ENCODE peak calls at places on chromosomes 3 and 15, in four cellular contexts. Y is K562, S is GM12878, X is SK-N-SH. N is an unnamed sample.

GRCh38 chr3:167895684-167896083 is 160.2 kb downstream of the SERPINI1 start:
- DNase-seq in X (no peak), Y (no peak), S (no peak), N (peak; percentile 20)

GRCh38 chr3:165852710-165853109 is 15.5 kb upstream of the BCHE start:
- DNase-seq in Y (no peak), S (no peak), X (no peak), N (no peak)

GRCh38 chr3:184924547-184924946 is 112.6 kb downstream of the VPS8 start:
- DNase-seq in Y (no peak), X (no peak), S (no peak), N (no peak)

GRCh38 chr3:52444860-52445793 is at the start of gene SEMA3G:
- DNase-seq in X (peak; percentile 84), Y (peak; percentile 71), S (no peak), N (peak; percentile 83)

GRCh38 chr3:58038675-58039302 is 30.6 kb downstream of the FLNB start:
- DNase-seq in X (no peak), Y (no peak), S (no peak), N (no peak)

GRCh38 chr3:124552224-124552623 is 178.0 kb upstream of the UMPS start:
- DNase-seq in S (no peak), X (no peak), Y (no peak), N (no peak)

GRCh38 chr3:3429841-3430240 is 250.3 kb upstream of the CRBN start:
- DNase-seq in X (no peak), Y (no peak), S (no peak), N (no peak)

GRCh38 chr3:63047068-63047467 is 171.9 kb upstream of the CADPS start:
- DNase-seq in Y (no peak), S (no peak), X (no peak), N (no peak)

GRCh38 chr15:85620321-85621044 is 174.2 kb downstream of the KLHL25 start:
- DNase-seq in X (no peak), S (no peak), Y (no peak), N (no peak)

GRCh38 chr3:179113903-179114302 is 34.3 kb upstream of the PIK3CA start:
- DNase-seq in X (no peak), Y (no peak), S (no peak), N (no peak)

GRCh38 chr15:39942101-39942752 is 8.3 kb downstream of the EIF2AK4 start:
- DNase-seq in S (no peak), X (no peak), Y (no peak), N (no peak)

GRCh38 chr3:99330281-99330680 is 308.1 kb upstream of the COL8A1 start:
- DNase-seq in X (no peak), S (no peak), Y (no peak), N (no peak)

GRCh38 chr15:95698971-95699370 is 631.5 kb upstream of the NR2F2 start:
- DNase-seq in S (no peak), X (no peak), Y (no peak), N (no peak)

GRCh38 chr15:91711384-91712082 is 142.0 kb upstream of the SLCO3A1 start:
- DNase-seq in S (no peak), X (no peak), Y (no peak), N (no peak)

GRCh38 chr3:10531031-10531430 is 25.6 kb upstream of the ATP2B2 start:
- DNase-seq in S (no peak), Y (no peak), X (no peak), N (no peak)

GRCh38 chr3:194843543-194843942 is 157.9 kb downstream of the FAM43A start:
- DNase-seq in Y (no peak), X (no peak), S (no peak), N (no peak)

GRCh38 chr3:9906480-9906879 is 3.8 kb downstream of the IL17RE start:
- DNase-seq in X (no peak), Y (no peak), S (no peak), N (no peak)

GRCh38 chr3:187955076-187955952 is 198.6 kb upstream of the LPP start:
- DNase-seq in X (no peak), S (no peak), Y (no peak), N (no peak)

GRCh38 chr3:169662215-169663070 is 1.1 kb downstream of the MECOM start:
- DNase-seq in X (peak; percentile 91), S (no peak), Y (peak; percentile 72), N (peak; percentile 90)

GRCh38 chr15:25784876-25785642 is 78.1 kb downstream of the ATP10A start:
- DNase-seq in S (no peak), Y (no peak), X (no peak), N (no peak)

DNA sequence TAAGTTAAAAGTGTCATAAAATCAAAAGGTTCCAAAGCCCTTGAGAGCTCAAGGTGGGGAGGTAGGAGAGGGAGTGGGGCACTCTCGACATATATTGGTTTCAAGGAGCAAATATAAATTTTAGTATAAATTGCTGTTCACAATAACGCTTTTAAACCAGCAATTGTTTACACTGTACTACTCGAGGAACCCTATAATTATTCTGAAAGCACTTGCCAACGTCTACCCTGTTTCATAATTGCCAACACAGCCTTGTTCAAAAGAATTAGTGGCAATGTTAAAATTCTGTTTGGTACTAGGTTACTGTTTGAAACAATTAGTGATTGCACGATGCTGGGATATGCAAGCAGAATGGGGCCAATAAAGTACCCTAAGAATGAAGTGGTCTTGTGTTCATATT is 76.3 kb upstream of the ICE2 start:
- DNase-seq in X (no peak), Y (no peak), S (no peak), N (no peak)
- TF ChIP-seq USF1 in X (no peak), Y (no peak), S (no peak), N (no peak)

DNA sequence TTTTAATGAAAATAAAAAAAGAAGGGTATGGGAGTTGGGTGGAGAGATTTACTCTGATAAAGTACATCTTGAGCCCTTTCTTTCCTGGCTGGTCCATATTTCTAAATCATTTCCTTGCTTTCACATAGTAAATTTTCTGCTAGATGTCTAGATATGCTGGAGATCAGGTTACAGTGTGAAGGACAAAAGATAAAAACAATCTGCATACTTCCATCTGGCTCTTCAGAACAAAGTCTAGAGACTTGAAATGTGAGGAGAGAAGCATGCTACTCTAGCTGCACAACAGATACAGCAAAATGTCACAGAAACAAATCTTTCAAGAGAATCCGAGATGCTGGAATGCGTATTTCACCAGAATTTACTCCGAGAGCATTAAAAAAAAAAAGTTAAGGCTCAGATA is 42.2 kb downstream of the FOXP1 start:
- DNase-seq in Y (no peak), S (no peak), X (no peak), N (no peak)
- TF ChIP-seq USF1 in Y (no peak), S (no peak), X (no peak), N (no peak)

DNA sequence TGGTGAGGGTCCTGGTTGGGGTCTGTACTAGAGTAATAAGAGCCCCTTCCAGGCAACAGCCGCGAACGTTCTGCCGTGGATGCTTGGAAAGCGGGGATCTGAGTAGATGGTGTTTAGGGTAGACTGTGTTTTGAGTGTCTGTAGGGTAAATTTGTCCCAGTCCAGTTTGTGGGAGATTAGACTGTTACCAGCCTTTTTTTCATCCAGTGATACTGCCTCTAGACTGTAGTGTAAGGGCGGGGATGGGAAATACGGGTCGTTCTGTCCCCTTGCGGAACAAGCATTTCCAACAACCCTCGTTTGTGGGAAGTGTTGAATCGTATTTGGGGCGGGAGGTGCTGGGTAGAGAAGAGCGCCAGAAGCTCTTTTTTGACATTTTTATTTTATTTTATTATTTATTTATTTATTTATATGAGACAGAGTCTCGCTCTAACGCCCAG is 434 bp downstream of the HAUS2 start:
- DNase-seq in X (peak; percentile 73), S (no peak), Y (no peak), N (no peak)
- TF ChIP-seq USF1 in X (no peak), S (no peak), Y (no peak), N (no peak)

DNA sequence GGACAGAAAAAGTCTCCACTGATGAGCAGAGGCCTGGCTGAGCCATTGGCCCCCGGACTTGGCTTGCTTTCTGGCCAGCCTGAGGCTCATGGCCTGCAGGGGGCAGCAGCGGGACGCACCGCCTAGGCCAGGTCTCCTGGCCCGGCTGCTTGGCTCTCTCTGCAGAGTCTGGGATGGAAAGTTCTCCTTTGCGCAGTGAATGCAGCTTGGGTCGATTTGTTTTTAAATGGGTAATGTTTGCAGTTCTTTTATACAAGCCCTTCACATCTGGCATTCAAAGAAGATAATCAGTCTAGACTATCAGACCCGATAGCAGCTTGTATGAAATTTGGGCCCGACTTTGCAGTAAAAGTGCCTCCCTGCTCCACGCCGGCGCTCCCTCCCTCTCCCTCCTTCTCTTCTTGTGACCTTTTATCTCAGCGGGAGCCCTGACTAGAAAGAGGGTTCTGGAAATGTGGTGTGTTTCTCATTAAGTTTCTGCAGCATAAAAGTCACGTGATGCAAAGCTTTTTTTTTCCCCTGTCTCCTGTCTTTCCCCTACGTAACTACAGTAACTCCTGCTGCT is 59.9 kb downstream of the ZNF621 start:
- DNase-seq in X (peak; percentile 80), S (no peak), Y (peak; percentile 90), N (peak; percentile 89)
- TF ChIP-seq USF1 in X (peak; percentile 85), S (no peak), Y (peak; percentile 40), N (peak; percentile 36)

DNA sequence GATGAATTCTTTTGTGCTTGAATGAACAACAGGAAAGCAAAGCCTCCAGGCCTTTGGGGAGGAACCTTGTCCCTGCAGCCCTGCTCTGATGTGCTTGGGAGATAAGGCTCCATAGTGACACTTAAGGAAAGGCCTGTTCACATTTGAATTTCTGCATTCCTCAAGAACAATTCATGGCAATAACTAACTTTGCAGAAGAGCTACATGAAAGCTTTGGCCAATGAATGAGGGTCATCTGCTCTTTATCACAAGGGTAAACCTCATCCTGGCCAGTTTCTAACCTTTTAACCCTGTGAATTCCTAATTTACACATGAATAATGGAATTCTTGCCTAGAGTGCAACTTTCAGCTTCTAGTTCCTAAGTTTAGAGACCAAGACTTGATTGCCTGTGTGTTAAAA is 5.6 kb downstream of the PRTG start:
- DNase-seq in S (no peak), Y (no peak), X (peak; percentile 20), N (no peak)
- TF ChIP-seq USF1 in S (no peak), Y (no peak), X (no peak), N (no peak)

DNA sequence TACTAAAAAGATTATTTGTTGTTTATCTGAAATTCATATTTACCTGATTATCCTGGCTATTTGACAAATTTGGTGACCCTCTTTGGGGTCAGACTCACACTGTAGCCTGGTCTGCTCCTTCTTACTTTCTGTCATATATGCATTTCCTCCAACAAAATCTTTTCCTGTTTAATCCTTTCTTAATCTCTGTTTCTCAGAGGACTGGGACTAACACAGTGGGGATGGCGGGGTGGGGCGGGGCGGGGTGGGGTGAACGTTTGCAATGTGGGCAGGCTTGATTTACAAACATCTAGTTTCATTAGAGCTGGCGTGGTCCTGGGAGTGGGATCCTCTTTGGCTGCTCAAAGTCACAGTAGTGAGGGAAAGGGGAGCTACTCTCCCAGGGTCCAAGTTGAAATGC is 35.3 kb upstream of the CDCP1 start:
- DNase-seq in S (no peak), X (no peak), Y (no peak), N (no peak)
- TF ChIP-seq USF1 in S (no peak), X (no peak), Y (no peak), N (no peak)

N was measured in WTC11.